ENCODE peak calls at places on chromosomes 13 and 19, in nine cellular contexts. V, O, R, G, C, S, E, K and B are unnamed samples. For H3K4me1, the result is how much of the 10 kb centered on the place peaks cover.

GRCh38 chr19:30105316-30105715 is 163.3 kb downstream of the URI1 start:
- DNase-seq in R (no peak), C (no peak), S (no peak), O (no peak), G (no peak), V (no peak), K (no peak), E (no peak), B (no peak)

GRCh38 chr13:42073683-42074082 is 25.2 kb downstream of the DGKH start:
- DNase-seq in G (no peak), V (no peak), S (no peak), K (no peak), E (no peak), C (no peak), R (no peak), O (no peak), B (no peak)

GRCh38 chr13:91598655-91599054 is 200.2 kb downstream of the GPC5 start:
- DNase-seq in V (no peak), S (no peak), K (no peak), O (no peak), C (no peak), E (no peak), G (no peak), R (no peak), B (no peak)

GRCh38 chr13:99909836-99910619 is 61.5 kb downstream of the ZIC5 start:
- DNase-seq in C (no peak), K (no peak), O (no peak), S (no peak), V (no peak), G (no peak), R (peak), E (no peak), B (no peak)

GRCh38 chr19:57888494-57889231 is at the start of gene ZNF814:
- DNase-seq in E (peak), C (peak), S (peak), O (peak), K (peak), G (peak), V (peak), R (peak), B (peak)

GRCh38 chr13:76725211-76725610 is 161.0 kb downstream of the KCTD12 start:
- DNase-seq in O (no peak), G (no peak), V (no peak), K (no peak), S (no peak), E (no peak), R (no peak), C (no peak), B (no peak)

GRCh38 chr19:18167975-18168645 is 5.5 kb upstream of the IFI30 start:
- DNase-seq in E (no peak), V (peak), R (no peak), S (no peak), O (no peak), K (no peak), C (no peak), G (no peak), B (no peak)

GRCh38 chr13:97235549-97236206 is 13.5 kb downstream of the MBNL2 start:
- DNase-seq in V (no peak), S (no peak), K (no peak), C (no peak), G (no peak), R (no peak), O (no peak), E (no peak), B (peak)

GRCh38 chr19:29467824-29468401 is 57.9 kb upstream of the VSTM2B start:
- DNase-seq in V (no peak), S (peak), E (no peak), C (no peak), O (no peak), G (no peak), K (no peak), R (no peak), B (no peak)

GRCh38 chr13:99377641-99378040 is 70.4 kb upstream of the GPR183 start:
- DNase-seq in C (no peak), V (no peak), S (no peak), K (no peak), G (no peak), R (no peak), O (no peak), E (no peak), B (no peak)

GRCh38 chr19:21491161-21491560 is 14.2 kb upstream of the ZNF429 start:
- DNase-seq in C (no peak), V (no peak), G (no peak), E (no peak), S (no peak), O (no peak), K (no peak), R (no peak), B (no peak)

GRCh38 chr19:52542984-52543664 is 15.7 kb downstream of the ZNF808 start:
- DNase-seq in C (no peak), V (no peak), S (no peak), R (no peak), O (no peak), G (no peak), E (no peak), K (no peak), B (no peak)

GRCh38 chr19:40576181-40576584 is 490 bp upstream of the SHKBP1 start:
- DNase-seq in V (no peak), C (no peak), R (no peak), O (no peak), S (peak), E (no peak), K (no peak), G (no peak), B (no peak)

GRCh38 chr13:31192306-31192705 is 7.5 kb upstream of the B3GLCT start:
- DNase-seq in V (no peak), C (no peak), E (no peak), R (no peak), O (no peak), S (no peak), K (no peak), G (no peak), B (no peak)

GRCh38 chr13:114230117-114230516 is 4.6 kb upstream of the CDC16 start:
- DNase-seq in S (peak), R (no peak), E (no peak), G (no peak), O (no peak), V (no peak), K (no peak), C (no peak), B (no peak)

GRCh38 chr13:95137096-95137495 is 164.2 kb downstream of the ABCC4 start:
- DNase-seq in E (no peak), S (no peak), G (no peak), O (no peak), V (no peak), R (no peak), C (no peak), K (no peak), B (no peak)

GRCh38 chr19:10544242-10544752 is 593 bp downstream of the ATG4D start:
- DNase-seq in R (peak), C (no peak), V (no peak), G (peak), O (no peak), E (no peak), S (peak), K (no peak), B (peak)

GRCh38 chr13:91400094-91400462 is 1.7 kb downstream of the GPC5 start:
- DNase-seq in S (no peak), V (no peak), O (no peak), G (no peak), C (no peak), R (peak), K (no peak), E (no peak), B (no peak)

GRCh38 chr13:79621449-79621848 is 140.5 kb downstream of the NDFIP2 start:
- DNase-seq in C (no peak), O (no peak), E (no peak), G (no peak), K (no peak), V (no peak), R (no peak), S (no peak), B (no peak)

GRCh38 chr13:45674908-45675307 is 27.2 kb upstream of the CBY2 start:
- DNase-seq in E (no peak), V (no peak), G (no peak), S (peak), R (no peak), O (no peak), C (no peak), K (no peak), B (no peak)

GRCh38 chr19:34217952-34218817 is 36.2 kb upstream of the GARRE1 start:
- DNase-seq in V (no peak), K (no peak), R (peak), C (no peak), O (no peak), E (no peak), G (no peak), S (no peak), B (peak)

GRCh38 chr13:64127856-64128255 is 2712.2 kb upstream of the PCDH20 start:
- DNase-seq in R (no peak), O (no peak), K (no peak), E (no peak), C (no peak), V (no peak), S (no peak), G (no peak), B (no peak)

GRCh38 chr19:27794444-27795042 is 1418.4 kb downstream of the UQCRFS1 start:
- DNase-seq in R (peak), K (no peak), O (no peak), G (no peak), S (peak), E (no peak), C (no peak), V (no peak), B (no peak)

GRCh38 chr13:113143466-113144254 is 14.8 kb upstream of the PROZ start:
- DNase-seq in C (peak), O (no peak), R (no peak), G (peak), S (no peak), K (no peak), E (no peak), V (peak), B (no peak)

GRCh38 chr19:17530586-17530985 is 19.1 kb downstream of the PGLS start:
- DNase-seq in C (no peak), S (peak), O (no peak), R (no peak), E (no peak), G (no peak), K (no peak), V (no peak), B (no peak)

GRCh38 chr19:42272989-42273406 is 3.9 kb downstream of the CIC start:
- DNase-seq in K (peak), V (peak), C (no peak), O (no peak), E (no peak), G (no peak), S (no peak), R (no peak), B (no peak)

GRCh38 chr19:35134601-35135091 is at the start of gene LGI4:
- DNase-seq in R (no peak), E (no peak), S (no peak), O (no peak), V (no peak), C (no peak), K (no peak), G (no peak), B (no peak)

GRCh38 chr13:38735655-38736440 is 49.0 kb downstream of the FREM2 start:
- DNase-seq in S (peak), C (no peak), K (no peak), V (no peak), O (no peak), E (no peak), G (no peak), R (peak), B (no peak)

GRCh38 chr13:102817241-102817640 is 18.3 kb downstream of the BIVM start:
- DNase-seq in E (no peak), O (no peak), C (no peak), V (no peak), R (no peak), K (no peak), G (no peak), S (no peak), B (no peak)

GRCh38 chr13:104196611-104197010 is 1130.4 kb upstream of the SLC10A2 start:
- DNase-seq in O (no peak), V (no peak), E (no peak), R (no peak), S (no peak), G (no peak), C (no peak), K (no peak), B (no peak)

GRCh38 chr13:107099661-107100060 is 531.7 kb upstream of the ARGLU1 start:
- DNase-seq in G (no peak), C (no peak), V (no peak), E (no peak), O (no peak), S (no peak), K (no peak), R (no peak), B (no peak)

GRCh38 chr13:97255515-97255999 is 33.4 kb downstream of the MBNL2 start:
- DNase-seq in S (no peak), R (no peak), K (no peak), C (no peak), E (no peak), O (no peak), V (no peak), G (no peak), B (no peak)

GRCh38 chr19:18943465-18943864 is 2.4 kb upstream of the HOMER3 start:
- DNase-seq in S (no peak), G (no peak), E (no peak), C (no peak), O (no peak), R (no peak), K (no peak), V (no peak), B (no peak)

GRCh38 chr19:56840452-56841193 is at the start of the genes PEG3 and ZIM2:
- DNase-seq in R (peak), S (peak), E (no peak), G (peak), O (peak), K (peak), V (no peak), C (peak), B (peak)

GRCh38 chr13:99125335-99125915 is 75.2 kb upstream of the UBAC2 start:
- DNase-seq in C (no peak), R (no peak), K (no peak), E (no peak), G (no peak), S (no peak), V (no peak), O (no peak), B (no peak)

GRCh38 chr19:14434543-14435319 is 1.6 kb downstream of the PKN1 start:
- DNase-seq in K (no peak), O (peak), E (no peak), G (peak), S (no peak), C (peak), V (peak), R (peak), B (peak)

GRCh38 chr19:11203194-11204075 is 6.1 kb upstream of the KANK2 start:
- DNase-seq in R (peak), E (peak), V (peak), K (peak), C (peak), G (peak), O (peak), S (peak), B (peak)

GRCh38 chr19:53600217-53600616 is 31.6 kb upstream of the DPRX start:
- DNase-seq in K (no peak), O (no peak), E (no peak), G (no peak), S (no peak), C (no peak), R (no peak), V (no peak), B (no peak)

DNA sequence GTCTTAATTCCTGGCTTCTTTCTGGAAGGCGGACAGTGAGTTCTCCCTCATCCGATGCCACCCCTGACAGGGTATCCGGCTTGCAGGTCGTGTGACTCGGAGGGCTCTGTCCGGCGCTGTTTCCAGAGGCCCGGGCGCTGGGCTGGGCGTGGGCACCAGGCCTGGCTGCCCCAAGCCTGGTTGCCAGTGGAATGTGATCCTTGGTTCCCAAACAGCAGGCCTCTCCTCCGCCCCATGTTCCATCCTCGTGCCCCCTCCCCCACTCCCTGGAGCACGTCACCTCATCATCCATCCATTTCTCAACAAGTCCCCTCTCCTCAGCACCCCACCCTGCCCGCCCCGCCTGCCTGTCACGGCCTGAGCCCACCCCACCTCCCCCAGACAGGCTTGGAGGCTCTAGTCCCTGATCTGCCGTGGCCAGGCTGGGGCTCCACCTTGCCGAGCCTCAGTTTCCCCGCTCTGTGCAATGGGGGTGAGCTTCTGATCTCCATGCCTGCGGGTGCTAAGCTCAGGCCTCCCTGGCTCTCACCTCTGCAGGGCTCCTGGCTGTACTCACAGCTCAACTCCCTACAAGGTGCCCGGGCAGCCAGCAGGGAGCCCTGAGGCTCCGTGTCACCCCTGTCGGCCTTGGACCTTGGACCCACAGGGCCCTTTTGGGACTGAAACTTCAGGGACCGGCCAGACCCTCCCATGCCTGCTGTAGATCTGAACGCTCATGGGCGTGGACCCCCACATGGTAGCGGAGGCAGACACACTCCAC is 2.3 kb downstream of the TBXA2R start:
- DNase-seq in V (no peak), O (no peak), K (no peak), R (no peak), C (peak), S (no peak), G (peak), E (no peak), B (no peak)
- H3K4me1 ChIP-seq in V (under half), O (half or more), K (under half), R (under half), C (half or more), S (under half), G (under half), E (half or more), B (under half)

DNA sequence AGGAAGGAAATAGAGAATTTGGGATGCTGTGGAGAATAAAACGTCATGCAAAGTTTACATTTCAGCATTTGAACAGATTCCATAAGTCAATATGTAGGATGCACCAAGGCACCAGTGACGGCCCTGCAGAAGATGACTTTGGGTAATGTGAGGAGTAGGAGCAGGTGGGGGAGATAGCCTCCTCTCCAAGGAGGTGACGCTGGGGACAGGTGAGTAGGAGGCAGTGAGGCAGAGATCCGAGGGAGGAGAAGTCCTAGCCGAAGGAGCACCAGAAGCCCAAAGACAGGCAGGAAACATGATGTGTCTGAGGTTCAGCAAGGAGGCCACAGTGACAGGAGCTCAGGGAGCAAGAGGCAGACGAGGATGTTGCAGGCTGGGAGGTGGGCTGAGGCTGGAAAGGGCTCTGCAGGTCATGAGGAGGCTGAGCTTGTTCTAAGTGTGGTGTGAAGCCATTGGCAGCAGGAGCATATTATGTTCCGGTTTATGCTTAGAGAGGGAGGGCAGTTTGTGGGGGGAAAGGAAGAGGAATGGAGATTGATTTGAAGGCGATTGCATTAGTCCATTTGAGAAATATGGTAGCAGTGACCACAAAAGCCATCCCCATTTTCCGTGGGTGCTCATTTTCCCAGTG is 55.7 kb upstream of the C1QTNF9 start:
- DNase-seq in S (no peak), O (no peak), C (no peak), V (no peak), R (no peak), G (no peak), E (no peak), K (no peak), B (no peak)
- H3K4me1 ChIP-seq in S (under half), O (under half), C (under half), V (under half), R (under half), G (under half), E (under half), K (under half), B (under half)

DNA sequence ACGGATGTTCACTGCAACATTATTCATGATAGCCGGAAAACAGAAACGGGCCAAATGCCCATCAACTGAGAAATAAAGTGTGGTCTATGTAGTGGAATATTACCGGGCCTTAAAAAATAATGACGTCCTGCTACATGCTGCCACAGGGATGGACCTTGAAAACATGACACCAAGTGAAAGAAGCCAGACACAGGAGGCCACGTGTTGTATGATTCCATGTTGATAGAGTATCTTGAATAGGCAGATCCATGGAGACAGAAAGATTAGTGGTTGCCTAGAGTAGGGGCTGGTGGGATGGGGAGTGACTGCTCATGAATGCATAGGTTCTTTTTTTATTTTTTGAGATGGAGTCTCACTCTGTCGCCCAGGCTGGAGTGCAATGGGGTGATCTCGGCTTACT is 3.7 kb downstream of the AP2A1 start:
- DNase-seq in E (no peak), C (no peak), R (no peak), V (no peak), K (no peak), S (no peak), O (no peak), G (no peak), B (no peak)
- H3K4me1 ChIP-seq in E (under half), C (under half), R (under half), V (under half), K (under half), S (under half), O (under half), G (under half), B (under half)

DNA sequence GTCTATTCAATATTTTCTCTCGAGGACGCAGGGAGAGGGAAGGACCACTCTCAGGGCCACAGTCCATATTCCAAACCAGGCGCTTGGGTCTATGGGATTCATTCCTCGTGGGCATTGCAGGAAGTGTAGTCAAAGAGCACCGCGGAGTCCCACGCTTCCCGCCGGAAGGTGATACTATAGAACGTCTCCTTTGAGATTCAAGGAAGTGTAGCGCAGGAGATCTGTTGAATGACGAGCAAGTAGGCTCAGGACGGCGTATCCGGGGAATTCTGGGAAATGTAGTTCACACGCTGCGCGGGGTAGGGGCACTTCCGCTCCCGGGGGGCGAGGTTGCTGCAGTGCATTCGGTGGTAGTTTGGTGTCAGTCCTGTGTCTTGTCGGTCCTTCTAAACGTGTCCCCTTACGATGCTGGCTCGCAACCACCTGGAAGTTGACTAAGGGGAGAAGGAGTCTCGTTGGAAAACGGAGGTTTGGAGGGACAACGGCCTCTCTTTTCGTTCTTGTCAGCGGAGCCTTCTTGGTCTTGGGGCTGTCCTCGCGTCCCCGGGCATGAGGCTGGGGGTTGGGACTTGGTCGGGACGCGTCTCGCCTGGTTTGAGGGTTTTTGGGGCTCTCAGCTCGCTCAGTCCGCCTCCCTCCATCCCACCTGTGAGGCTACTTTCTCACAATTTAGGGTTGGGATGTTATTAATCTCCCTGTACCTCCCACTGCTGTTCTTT is at the start of gene ZNF284:
- DNase-seq in E (peak), O (peak), G (peak), R (peak), K (peak), C (peak), S (peak), V (peak), B (peak)
- H3K4me1 ChIP-seq in E (under half), O (under half), G (under half), R (under half), K (under half), C (under half), S (under half), V (under half), B (under half)